ENCODE peak calls at places on chromosome 22, in eight cellular contexts. One of them, this sample, is unnamed.

GRCh38 chr22:30324008-30324730 is 2.6 kb downstream of the TBC1D10A start:
- DNase-seq in CD8-positive, alpha-beta T cell: peak
- DNase-seq in fibroblast of lung: peak
- DNase-seq in lower lobe of right lung: no peak
- DNase-seq in pancreas: no peak
- DNase-seq in astrocyte of the spinal cord: peak
- DNase-seq in hepatocyte: no peak
- DNase-seq in naive thymus-derived CD4-positive, alpha-beta T cell: no peak
- DNase-seq in this sample: peak

GRCh38 chr22:20654343-20655208 is 119.3 kb upstream of the SERPIND1 start:
- DNase-seq in CD8-positive, alpha-beta T cell: no peak
- DNase-seq in lower lobe of right lung: peak
- DNase-seq in naive thymus-derived CD4-positive, alpha-beta T cell: peak
- DNase-seq in hepatocyte: no peak
- DNase-seq in pancreas: no peak
- DNase-seq in fibroblast of lung: no peak
- DNase-seq in astrocyte of the spinal cord: no peak
- DNase-seq in this sample: no peak

GRCh38 chr22:24744638-24745037 is 29.9 kb downstream of the PIWIL3 start:
- DNase-seq in naive thymus-derived CD4-positive, alpha-beta T cell: no peak
- DNase-seq in fibroblast of lung: no peak
- DNase-seq in hepatocyte: no peak
- DNase-seq in CD8-positive, alpha-beta T cell: no peak
- DNase-seq in lower lobe of right lung: no peak
- DNase-seq in astrocyte of the spinal cord: no peak
- DNase-seq in pancreas: no peak
- DNase-seq in this sample: no peak

GRCh38 chr22:26323013-26323412 is 106.0 kb upstream of the ASPHD2 start:
- DNase-seq in naive thymus-derived CD4-positive, alpha-beta T cell: no peak
- DNase-seq in hepatocyte: no peak
- DNase-seq in astrocyte of the spinal cord: no peak
- DNase-seq in CD8-positive, alpha-beta T cell: no peak
- DNase-seq in lower lobe of right lung: no peak
- DNase-seq in fibroblast of lung: no peak
- DNase-seq in pancreas: no peak
- DNase-seq in this sample: no peak

GRCh38 chr22:43883719-43884415 is 7.9 kb downstream of the PNPLA5 start:
- DNase-seq in astrocyte of the spinal cord: no peak
- DNase-seq in fibroblast of lung: no peak
- DNase-seq in CD8-positive, alpha-beta T cell: no peak
- DNase-seq in hepatocyte: no peak
- DNase-seq in naive thymus-derived CD4-positive, alpha-beta T cell: no peak
- DNase-seq in lower lobe of right lung: no peak
- DNase-seq in pancreas: no peak
- DNase-seq in this sample: no peak

GRCh38 chr22:27670701-27671412 is 130.7 kb downstream of the MN1 start:
- DNase-seq in naive thymus-derived CD4-positive, alpha-beta T cell: no peak
- DNase-seq in CD8-positive, alpha-beta T cell: no peak
- DNase-seq in fibroblast of lung: no peak
- DNase-seq in astrocyte of the spinal cord: no peak
- DNase-seq in hepatocyte: peak
- DNase-seq in pancreas: peak
- DNase-seq in lower lobe of right lung: no peak
- DNase-seq in this sample: no peak

GRCh38 chr22:25558341-25558740 is 6.1 kb upstream of the GRK3 start:
- DNase-seq in pancreas: no peak
- DNase-seq in naive thymus-derived CD4-positive, alpha-beta T cell: no peak
- DNase-seq in astrocyte of the spinal cord: no peak
- DNase-seq in fibroblast of lung: no peak
- DNase-seq in CD8-positive, alpha-beta T cell: no peak
- DNase-seq in lower lobe of right lung: no peak
- DNase-seq in hepatocyte: no peak
- DNase-seq in this sample: no peak

GRCh38 chr22:42026705-42027104 is 28.1 kb downstream of the WBP2NL start:
- DNase-seq in astrocyte of the spinal cord: no peak
- DNase-seq in naive thymus-derived CD4-positive, alpha-beta T cell: no peak
- DNase-seq in CD8-positive, alpha-beta T cell: no peak
- DNase-seq in lower lobe of right lung: no peak
- DNase-seq in fibroblast of lung: no peak
- DNase-seq in hepatocyte: no peak
- DNase-seq in pancreas: no peak
- DNase-seq in this sample: no peak

GRCh38 chr22:17888855-17889254 is 114.6 kb upstream of the BID start:
- DNase-seq in astrocyte of the spinal cord: peak
- DNase-seq in hepatocyte: no peak
- DNase-seq in CD8-positive, alpha-beta T cell: no peak
- DNase-seq in fibroblast of lung: peak
- DNase-seq in naive thymus-derived CD4-positive, alpha-beta T cell: no peak
- DNase-seq in lower lobe of right lung: no peak
- DNase-seq in pancreas: no peak
- DNase-seq in this sample: no peak

GRCh38 chr22:35477911-35478582 is 62.6 kb upstream of the RASD2 start:
- DNase-seq in CD8-positive, alpha-beta T cell: no peak
- DNase-seq in astrocyte of the spinal cord: peak
- DNase-seq in pancreas: peak
- DNase-seq in hepatocyte: peak
- DNase-seq in lower lobe of right lung: no peak
- DNase-seq in fibroblast of lung: peak
- DNase-seq in naive thymus-derived CD4-positive, alpha-beta T cell: no peak
- DNase-seq in this sample: no peak

DNA sequence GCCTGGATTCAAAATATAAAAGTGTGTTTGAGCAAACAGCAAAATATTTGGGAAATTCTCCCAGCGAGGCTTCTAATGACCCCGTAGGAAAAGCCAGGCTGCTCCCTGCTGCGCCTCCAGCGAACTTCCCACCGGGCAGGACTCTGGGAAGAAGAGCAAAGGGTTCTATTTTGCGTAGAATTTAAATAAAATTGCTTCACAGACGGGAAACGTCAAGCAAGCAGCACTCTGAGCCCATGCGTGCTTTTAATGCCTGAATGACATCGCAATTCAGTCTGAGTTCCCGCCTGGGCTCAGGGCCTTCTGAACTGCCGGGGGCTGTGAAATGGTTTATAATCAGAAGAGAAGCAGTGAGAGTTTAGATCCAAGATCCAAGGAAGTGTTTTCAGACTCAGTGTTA is 775.1 kb downstream of the BRD1 start:
- DNase-seq in pancreas: no peak
- DNase-seq in CD8-positive, alpha-beta T cell: no peak
- DNase-seq in hepatocyte: no peak
- DNase-seq in fibroblast of lung: no peak
- DNase-seq in lower lobe of right lung: no peak
- DNase-seq in naive thymus-derived CD4-positive, alpha-beta T cell: no peak
- DNase-seq in astrocyte of the spinal cord: no peak
- DNase-seq in this sample: no peak
- H3K4me3 ChIP-seq in pancreas: no peak
- H3K4me3 ChIP-seq in CD8-positive, alpha-beta T cell: peak
- H3K4me3 ChIP-seq in hepatocyte: no peak
- H3K4me3 ChIP-seq in fibroblast of lung: no peak
- H3K4me3 ChIP-seq in lower lobe of right lung: peak
- H3K4me3 ChIP-seq in naive thymus-derived CD4-positive, alpha-beta T cell: peak
- H3K4me3 ChIP-seq in astrocyte of the spinal cord: peak
- H3K4me3 ChIP-seq in this sample: no peak

GRCh38 chr22:46761539-46762237 is 762 bp upstream of the TBC1D22A start:
- DNase-seq in hepatocyte: no peak
- DNase-seq in CD8-positive, alpha-beta T cell: no peak
- DNase-seq in pancreas: no peak
- DNase-seq in astrocyte of the spinal cord: no peak
- DNase-seq in fibroblast of lung: no peak
- DNase-seq in lower lobe of right lung: peak
- DNase-seq in naive thymus-derived CD4-positive, alpha-beta T cell: no peak
- DNase-seq in this sample: peak
- H3K4me3 ChIP-seq in hepatocyte: peak
- H3K4me3 ChIP-seq in CD8-positive, alpha-beta T cell: peak
- H3K4me3 ChIP-seq in pancreas: peak
- H3K4me3 ChIP-seq in astrocyte of the spinal cord: peak
- H3K4me3 ChIP-seq in fibroblast of lung: peak
- H3K4me3 ChIP-seq in lower lobe of right lung: peak
- H3K4me3 ChIP-seq in naive thymus-derived CD4-positive, alpha-beta T cell: peak
- H3K4me3 ChIP-seq in this sample: peak

GRCh38 chr22:32203181-32204105 is 1.4 kb downstream of the RFPL2 start:
- DNase-seq in pancreas: peak
- DNase-seq in astrocyte of the spinal cord: no peak
- DNase-seq in CD8-positive, alpha-beta T cell: no peak
- DNase-seq in naive thymus-derived CD4-positive, alpha-beta T cell: no peak
- DNase-seq in lower lobe of right lung: no peak
- DNase-seq in hepatocyte: peak
- DNase-seq in fibroblast of lung: no peak
- DNase-seq in this sample: no peak

GRCh38 chr22:32200752-32201151 is 4.1 kb downstream of the RFPL2 start:
- DNase-seq in lower lobe of right lung: no peak
- DNase-seq in hepatocyte: no peak
- DNase-seq in pancreas: no peak
- DNase-seq in fibroblast of lung: no peak
- DNase-seq in naive thymus-derived CD4-positive, alpha-beta T cell: no peak
- DNase-seq in CD8-positive, alpha-beta T cell: no peak
- DNase-seq in astrocyte of the spinal cord: no peak
- DNase-seq in this sample: peak

GRCh38 chr22:32204211-32204855 is 540 bp downstream of the RFPL2 start:
- DNase-seq in pancreas: peak
- DNase-seq in fibroblast of lung: no peak
- DNase-seq in lower lobe of right lung: no peak
- DNase-seq in naive thymus-derived CD4-positive, alpha-beta T cell: no peak
- DNase-seq in hepatocyte: peak
- DNase-seq in CD8-positive, alpha-beta T cell: no peak
- DNase-seq in astrocyte of the spinal cord: no peak
- DNase-seq in this sample: no peak

GRCh38 chr22:32202161-32202538 is 2.7 kb downstream of the RFPL2 start:
- DNase-seq in astrocyte of the spinal cord: no peak
- DNase-seq in CD8-positive, alpha-beta T cell: no peak
- DNase-seq in hepatocyte: no peak
- DNase-seq in fibroblast of lung: no peak
- DNase-seq in lower lobe of right lung: no peak
- DNase-seq in naive thymus-derived CD4-positive, alpha-beta T cell: no peak
- DNase-seq in pancreas: no peak
- DNase-seq in this sample: no peak

GRCh38 chr22:32202539-32203180 is 2.2 kb downstream of the RFPL2 start:
- DNase-seq in pancreas: peak
- DNase-seq in fibroblast of lung: peak
- DNase-seq in astrocyte of the spinal cord: peak
- DNase-seq in lower lobe of right lung: peak
- DNase-seq in CD8-positive, alpha-beta T cell: no peak
- DNase-seq in hepatocyte: peak
- DNase-seq in naive thymus-derived CD4-positive, alpha-beta T cell: no peak
- DNase-seq in this sample: peak
- H3K4me3 ChIP-seq in pancreas: no peak
- H3K4me3 ChIP-seq in fibroblast of lung: no peak
- H3K4me3 ChIP-seq in astrocyte of the spinal cord: no peak
- H3K4me3 ChIP-seq in lower lobe of right lung: peak
- H3K4me3 ChIP-seq in CD8-positive, alpha-beta T cell: peak
- H3K4me3 ChIP-seq in hepatocyte: peak
- H3K4me3 ChIP-seq in naive thymus-derived CD4-positive, alpha-beta T cell: peak
- H3K4me3 ChIP-seq in this sample: peak

DNA sequence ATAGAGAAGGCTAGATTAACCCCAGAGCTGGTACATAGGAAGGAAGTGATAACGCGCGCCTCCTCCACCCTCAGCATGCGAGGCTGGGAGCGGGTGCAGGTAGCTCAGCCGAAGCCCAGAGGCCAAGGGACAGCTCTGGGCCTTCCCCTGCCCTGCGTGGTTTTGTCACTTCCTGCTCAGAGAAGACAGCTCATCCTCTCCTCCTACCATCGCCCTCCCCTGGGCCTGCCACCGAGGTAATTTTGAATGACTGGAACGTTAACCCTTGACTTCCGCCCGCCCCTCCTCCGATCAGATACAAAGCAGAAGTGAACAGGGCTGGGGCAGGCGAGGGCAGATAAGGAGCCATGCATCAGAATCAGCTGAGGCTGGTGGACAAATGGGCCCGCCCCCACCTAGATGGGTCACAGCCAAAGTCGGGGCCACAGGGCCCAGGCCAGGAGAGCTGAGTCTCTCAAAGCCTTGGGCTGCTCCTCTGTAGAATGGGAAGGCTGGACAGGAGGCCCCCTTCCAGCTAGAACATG is 1.6 kb downstream of the RAC2 start:
- DNase-seq in pancreas: no peak
- DNase-seq in hepatocyte: peak
- DNase-seq in naive thymus-derived CD4-positive, alpha-beta T cell: peak
- DNase-seq in astrocyte of the spinal cord: no peak
- DNase-seq in fibroblast of lung: no peak
- DNase-seq in CD8-positive, alpha-beta T cell: peak
- DNase-seq in lower lobe of right lung: peak
- DNase-seq in this sample: peak
- H3K4me3 ChIP-seq in pancreas: no peak
- H3K4me3 ChIP-seq in hepatocyte: no peak
- H3K4me3 ChIP-seq in naive thymus-derived CD4-positive, alpha-beta T cell: peak
- H3K4me3 ChIP-seq in astrocyte of the spinal cord: no peak
- H3K4me3 ChIP-seq in fibroblast of lung: no peak
- H3K4me3 ChIP-seq in CD8-positive, alpha-beta T cell: peak
- H3K4me3 ChIP-seq in lower lobe of right lung: peak
- H3K4me3 ChIP-seq in this sample: peak

GRCh38 chr22:39534092-39534506 is 1.6 kb upstream of the RPS19BP1 start:
- DNase-seq in astrocyte of the spinal cord: no peak
- DNase-seq in lower lobe of right lung: no peak
- DNase-seq in naive thymus-derived CD4-positive, alpha-beta T cell: no peak
- DNase-seq in hepatocyte: no peak
- DNase-seq in pancreas: peak
- DNase-seq in fibroblast of lung: no peak
- DNase-seq in CD8-positive, alpha-beta T cell: no peak
- DNase-seq in this sample: no peak
- H3K4me3 ChIP-seq in astrocyte of the spinal cord: no peak
- H3K4me3 ChIP-seq in lower lobe of right lung: no peak
- H3K4me3 ChIP-seq in naive thymus-derived CD4-positive, alpha-beta T cell: no peak
- H3K4me3 ChIP-seq in hepatocyte: no peak
- H3K4me3 ChIP-seq in pancreas: no peak
- H3K4me3 ChIP-seq in fibroblast of lung: no peak
- H3K4me3 ChIP-seq in CD8-positive, alpha-beta T cell: no peak
- H3K4me3 ChIP-seq in this sample: no peak

DNA sequence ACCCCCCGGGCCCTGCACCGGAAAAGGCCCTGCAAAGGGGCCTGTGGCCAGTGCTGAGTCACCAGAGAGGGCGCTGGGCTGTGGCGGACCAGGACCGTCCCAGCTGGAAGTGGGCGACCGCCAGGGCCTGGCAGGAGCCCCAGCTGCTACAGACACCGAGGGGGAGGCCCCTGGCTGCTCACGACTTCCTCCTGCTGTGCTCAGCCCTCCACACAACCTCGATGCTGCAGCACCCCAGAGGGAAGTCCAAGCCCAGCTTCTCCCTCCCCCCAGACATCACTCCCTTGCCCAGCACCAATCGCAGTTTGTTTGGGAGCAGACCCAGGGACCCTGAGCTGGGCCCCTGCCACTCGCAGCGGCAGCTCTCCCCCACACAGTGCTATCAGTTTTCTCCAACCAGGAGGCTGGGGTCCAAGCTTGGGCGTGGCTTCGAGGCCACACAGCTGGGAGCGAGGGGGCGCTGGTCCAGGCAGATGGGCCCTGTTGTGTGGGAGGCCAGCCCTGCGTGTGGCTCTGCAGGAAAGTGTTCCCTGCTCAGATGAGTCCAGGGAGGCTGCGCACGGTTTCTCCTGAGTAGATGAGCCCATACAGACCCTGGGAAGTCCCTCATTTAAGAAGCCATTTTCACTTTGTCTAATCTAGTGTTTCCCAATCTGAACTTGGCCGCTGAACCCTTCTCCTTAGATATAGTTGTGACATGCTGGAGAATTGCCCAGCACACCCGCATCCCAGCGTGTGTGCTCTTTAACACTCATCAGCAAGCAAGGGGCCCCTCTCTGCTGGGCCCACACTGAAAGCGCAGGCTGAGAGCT is 5.6 kb upstream of the SH3BP1 start:
- DNase-seq in CD8-positive, alpha-beta T cell: peak
- DNase-seq in naive thymus-derived CD4-positive, alpha-beta T cell: peak
- DNase-seq in fibroblast of lung: peak
- DNase-seq in astrocyte of the spinal cord: peak
- DNase-seq in lower lobe of right lung: peak
- DNase-seq in hepatocyte: peak
- DNase-seq in pancreas: no peak
- DNase-seq in this sample: peak
- H3K4me3 ChIP-seq in CD8-positive, alpha-beta T cell: peak
- H3K4me3 ChIP-seq in naive thymus-derived CD4-positive, alpha-beta T cell: peak
- H3K4me3 ChIP-seq in fibroblast of lung: peak
- H3K4me3 ChIP-seq in astrocyte of the spinal cord: no peak
- H3K4me3 ChIP-seq in lower lobe of right lung: peak
- H3K4me3 ChIP-seq in hepatocyte: no peak
- H3K4me3 ChIP-seq in pancreas: no peak
- H3K4me3 ChIP-seq in this sample: no peak

This sample was measured in Jurkat, Clone E6-1.